ENCODE peak calls at places on chromosomes 2 and 18, in ten cellular contexts. K is Karpas-422, Q is neural progenitor cell, J is hepatocyte, A is astrocyte, H is GM23248, G is GM23338, O is mammary epithelial cell, S is IMR-90, B is PC-9. I is an unnamed sample. For H3K4me1, the result is how much of the 10 kb centered on the place peaks cover.

GRCh38 chr18:23626451-23627279 is 36.0 kb downstream of the ANKRD29 start:
- DNase-seq in Q (no peak), H (peak), J (no peak), B (no peak), S (peak), G (no peak), O (peak), K (no peak), A (peak), I (peak)

GRCh38 chr2:199581504-199581903 is 123.8 kb upstream of the SATB2 start:
- DNase-seq in H (no peak), J (no peak), S (no peak), B (no peak), Q (no peak), A (no peak), K (no peak), O (no peak), G (no peak), I (no peak)

GRCh38 chr2:236167297-236168109 is 683 bp downstream of the GBX2 start:
- DNase-seq in J (peak), B (peak), H (peak), G (peak), A (peak), S (peak), O (peak), Q (peak), K (no peak), I (peak)

GRCh38 chr2:100504542-100504941 is 34.3 kb downstream of the NMS start:
- DNase-seq in O (no peak), Q (no peak), G (no peak), S (no peak), H (no peak), A (no peak), K (no peak), B (no peak), J (no peak), I (no peak)

GRCh38 chr2:14827226-14828023 is 194.9 kb downstream of the LRATD1 start:
- DNase-seq in G (no peak), Q (no peak), S (peak), A (peak), B (no peak), H (peak), K (no peak), J (no peak), O (peak), I (no peak)

GRCh38 chr2:218516614-218517013 is 51.5 kb downstream of the USP37 start:
- DNase-seq in K (peak), Q (peak), O (no peak), S (peak), G (peak), J (no peak), H (peak), B (no peak), A (no peak), I (no peak)

GRCh38 chr18:10239138-10239537 is 215.3 kb upstream of the APCDD1 start:
- DNase-seq in G (no peak), Q (no peak), K (no peak), J (peak), O (no peak), A (no peak), H (peak), S (peak), B (no peak), I (no peak)

GRCh38 chr18:47206945-47207637 is 30.9 kb upstream of the IER3IP1 start:
- DNase-seq in A (peak), O (no peak), B (no peak), H (peak), G (peak), K (no peak), Q (peak), S (no peak), J (no peak), I (no peak)

GRCh38 chr18:58666176-58666575 is 5.1 kb upstream of the MALT1 start:
- DNase-seq in O (no peak), J (no peak), S (no peak), K (no peak), Q (no peak), B (no peak), A (peak), G (no peak), H (peak), I (peak)

GRCh38 chr2:159118115-159118858 is 149.8 kb downstream of the TANC1 start:
- DNase-seq in B (peak), O (peak), S (peak), G (peak), J (peak), H (peak), A (peak), Q (peak), K (peak), I (peak)

GRCh38 chr2:240985881-240986786 is 12.3 kb upstream of the SNED1 start:
- DNase-seq in K (no peak), G (no peak), H (no peak), B (no peak), J (no peak), Q (no peak), O (no peak), S (no peak), A (no peak), I (no peak)

GRCh38 chr18:9642799-9643445 is 28.6 kb upstream of the PPP4R1 start:
- DNase-seq in O (peak), B (peak), A (peak), S (no peak), K (peak), G (peak), Q (no peak), H (peak), J (no peak), I (no peak)

GRCh38 chr18:57854726-57855125 is 51.6 kb upstream of the ATP8B1 start:
- DNase-seq in G (no peak), K (no peak), S (peak), B (no peak), O (peak), A (peak), J (no peak), Q (no peak), H (no peak), I (no peak)

GRCh38 chr18:12336887-12337286 is 28.8 kb downstream of the TUBB6 start:
- DNase-seq in G (peak), Q (no peak), K (no peak), B (peak), O (peak), J (peak), A (peak), H (peak), S (peak), I (no peak)

GRCh38 chr2:173076557-173077345 is 1.1 kb downstream of the MAP3K20 start:
- DNase-seq in J (peak), Q (peak), A (peak), G (peak), S (peak), K (no peak), B (no peak), H (peak), O (peak), I (peak)

GRCh38 chr2:129861666-129862288 is 117.7 kb upstream of the RAB6C start:
- DNase-seq in B (no peak), S (no peak), O (no peak), J (no peak), H (no peak), G (peak), A (no peak), Q (peak), K (no peak), I (no peak)

GRCh38 chr2:177989029-177989885 is 83.3 kb downstream of the PDE11A start:
- DNase-seq in A (peak), J (no peak), S (peak), H (peak), B (no peak), Q (no peak), K (no peak), G (no peak), O (no peak), I (peak)

GRCh38 chr2:20130821-20131645 is 79.6 kb upstream of the LAPTM4A start:
- DNase-seq in H (no peak), Q (no peak), A (peak), O (no peak), B (no peak), J (no peak), K (no peak), S (no peak), G (no peak), I (no peak)

GRCh38 chr2:216389565-216389964 is 17.3 kb upstream of the MARCHF4 start:
- DNase-seq in G (no peak), Q (no peak), A (peak), H (peak), J (no peak), K (no peak), O (no peak), S (peak), B (no peak), I (no peak)

GRCh38 chr2:60555066-60555793 is 1.8 kb upstream of the BCL11A start:
- DNase-seq in G (peak), B (peak), O (peak), H (peak), A (peak), Q (peak), K (peak), S (peak), J (peak), I (peak)

GRCh38 chr2:103809946-103810345 is 1044.0 kb upstream of the POU3F3 start:
- DNase-seq in S (no peak), O (no peak), A (peak), K (no peak), B (no peak), J (no peak), H (peak), G (peak), Q (peak), I (no peak)

GRCh38 chr18:74951165-74951760 is 257.7 kb downstream of the PTGR3 start:
- DNase-seq in A (peak), K (no peak), S (peak), H (peak), G (no peak), Q (no peak), B (peak), J (peak), O (peak), I (peak)

GRCh38 chr2:10019174-10019971 is 24.0 kb upstream of the KLF11 start:
- DNase-seq in S (peak), B (no peak), H (peak), Q (no peak), K (no peak), O (peak), J (no peak), A (no peak), G (no peak), I (peak)

GRCh38 chr2:190280565-190281330 is 38.9 kb downstream of the HIBCH start:
- DNase-seq in G (no peak), K (no peak), O (no peak), B (no peak), H (peak), S (no peak), A (no peak), J (no peak), Q (no peak), I (no peak)

GRCh38 chr2:126863336-126864015 is 35.2 kb upstream of the TEX51 start:
- DNase-seq in K (peak), A (no peak), G (no peak), S (no peak), O (no peak), H (no peak), J (no peak), B (no peak), Q (no peak), I (no peak)

GRCh38 chr18:13382990-13383821 is 164.6 kb downstream of the LDLRAD4 start:
- DNase-seq in K (no peak), H (no peak), A (no peak), B (no peak), Q (no peak), G (no peak), S (no peak), J (no peak), O (no peak), I (peak)

GRCh38 chr2:162072181-162072702 is 1.8 kb downstream of the DPP4 start:
- DNase-seq in S (peak), G (no peak), J (no peak), Q (no peak), O (peak), A (peak), H (peak), K (no peak), B (no peak), I (peak)

GRCh38 chr2:198374375-198375072 is 570.1 kb downstream of the PLCL1 start:
- DNase-seq in A (peak), J (peak), S (peak), K (peak), H (peak), G (peak), Q (peak), B (peak), O (peak), I (peak)

GRCh38 chr2:112031916-112032582 is 23.0 kb upstream of the TMEM87B start:
- DNase-seq in O (peak), J (no peak), B (no peak), S (no peak), A (no peak), K (no peak), G (peak), H (peak), Q (peak), I (no peak)

GRCh38 chr2:107264184-107264583 is 378.2 kb upstream of the ST6GAL2 start:
- DNase-seq in B (no peak), A (no peak), O (no peak), J (no peak), G (no peak), K (no peak), H (no peak), S (no peak), Q (no peak), I (no peak)

GRCh38 chr2:8803658-8804379 is 33.6 kb downstream of the KIDINS220 start:
- DNase-seq in A (peak), H (peak), B (peak), G (no peak), O (peak), Q (no peak), K (peak), J (peak), S (peak), I (peak)

GRCh38 chr18:11761553-11761952 is 72.5 kb downstream of the GNAL start:
- DNase-seq in B (no peak), O (no peak), A (no peak), S (no peak), H (no peak), J (peak), Q (peak), G (peak), K (peak), I (no peak)

GRCh38 chr18:46621871-46622270 is 35.1 kb downstream of the LOXHD1 start:
- DNase-seq in K (no peak), O (no peak), S (no peak), J (no peak), H (no peak), G (no peak), Q (no peak), A (no peak), B (no peak), I (no peak)

GRCh38 chr2:29650634-29651097 is 270.7 kb downstream of the ALK start:
- DNase-seq in O (peak), B (no peak), J (peak), H (no peak), Q (no peak), G (no peak), K (no peak), A (no peak), S (no peak), I (no peak)

GRCh38 chr2:104919127-104919526 is 65.2 kb downstream of the POU3F3 start:
- DNase-seq in O (peak), J (peak), S (no peak), Q (no peak), B (no peak), K (no peak), A (no peak), G (no peak), H (peak), I (no peak)

GRCh38 chr18:22088029-22088428 is 81.4 kb upstream of the GATA6 start:
- DNase-seq in H (no peak), Q (no peak), S (no peak), G (no peak), A (no peak), B (no peak), K (no peak), J (no peak), O (no peak), I (no peak)

GRCh38 chr2:50614056-50614455 is 417.9 kb downstream of the NRXN1 start:
- DNase-seq in O (peak), J (no peak), A (peak), K (no peak), G (no peak), B (no peak), H (no peak), S (peak), Q (no peak), I (no peak)

GRCh38 chr18:30387401-30387800 is 655.1 kb downstream of the DSC3 start:
- DNase-seq in H (no peak), A (no peak), G (peak), K (no peak), S (no peak), J (no peak), Q (peak), O (peak), B (no peak), I (no peak)

GRCh38 chr2:61889212-61889956 is 928 bp upstream of the CCT4 start:
- DNase-seq in G (no peak), B (no peak), A (no peak), O (no peak), J (peak), S (no peak), K (no peak), H (no peak), Q (peak), I (no peak)

GRCh38 chr2:61882850-61883249 is 5.6 kb downstream of the CCT4 start:
- DNase-seq in K (peak), H (no peak), O (no peak), A (no peak), J (no peak), G (no peak), Q (no peak), B (no peak), S (no peak), I (no peak)

GRCh38 chr2:61887684-61888303 is 662 bp downstream of the CCT4 start:
- DNase-seq in H (peak), B (no peak), J (peak), O (peak), Q (peak), G (peak), A (peak), K (peak), S (peak), I (no peak)

GRCh38 chr2:61885896-61886603 is 2.4 kb downstream of the CCT4 start:
- DNase-seq in K (no peak), Q (no peak), S (no peak), O (no peak), H (no peak), A (no peak), J (no peak), B (no peak), G (no peak), I (no peak)
- H3K4me2 ChIP-seq in K (peak), Q (peak), S (peak), O (peak), H (peak), A (peak), J (peak), B (peak), G (peak), I (peak)

DNA sequence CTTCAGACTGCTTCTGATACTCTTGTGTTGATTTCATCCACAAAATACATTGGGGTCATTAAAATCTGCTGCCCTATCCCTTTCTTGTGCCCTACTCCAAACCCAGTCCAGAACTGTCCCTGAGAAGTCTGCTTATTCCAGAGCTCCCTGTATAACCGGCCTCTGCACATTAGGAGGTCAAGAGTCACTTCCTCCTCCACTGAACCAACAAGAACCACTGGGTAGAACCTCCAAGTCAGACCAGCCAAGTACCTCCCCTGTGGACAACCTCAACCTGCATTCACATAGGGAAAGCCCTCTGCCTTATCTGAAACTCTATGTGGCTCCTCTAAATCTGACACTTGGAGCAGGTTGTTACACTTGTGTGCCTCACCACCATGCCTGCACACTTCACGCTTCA is 22.1 kb downstream of the KDSR start:
- DNase-seq in G (no peak), O (no peak), K (no peak), Q (no peak), A (no peak), H (no peak), S (no peak), J (no peak), B (no peak), I (no peak)
- H2AFZ ChIP-seq in G (no peak), O (no peak), K (no peak), Q (no peak), A (no peak), H (no peak), S (no peak), J (no peak), B (no peak), I (no peak)

GRCh38 chr2:118443596-118443995 is 355.3 kb downstream of the INSIG2 start:
- DNase-seq in B (no peak), S (peak), J (no peak), Q (no peak), K (no peak), A (peak), H (peak), O (peak), G (no peak), I (no peak)
- H3K4me1 ChIP-seq in B (under half), S (under half), J (under half), Q (under half), K (under half), A (under half), H (under half), O (under half), G (under half), I (under half)

DNA sequence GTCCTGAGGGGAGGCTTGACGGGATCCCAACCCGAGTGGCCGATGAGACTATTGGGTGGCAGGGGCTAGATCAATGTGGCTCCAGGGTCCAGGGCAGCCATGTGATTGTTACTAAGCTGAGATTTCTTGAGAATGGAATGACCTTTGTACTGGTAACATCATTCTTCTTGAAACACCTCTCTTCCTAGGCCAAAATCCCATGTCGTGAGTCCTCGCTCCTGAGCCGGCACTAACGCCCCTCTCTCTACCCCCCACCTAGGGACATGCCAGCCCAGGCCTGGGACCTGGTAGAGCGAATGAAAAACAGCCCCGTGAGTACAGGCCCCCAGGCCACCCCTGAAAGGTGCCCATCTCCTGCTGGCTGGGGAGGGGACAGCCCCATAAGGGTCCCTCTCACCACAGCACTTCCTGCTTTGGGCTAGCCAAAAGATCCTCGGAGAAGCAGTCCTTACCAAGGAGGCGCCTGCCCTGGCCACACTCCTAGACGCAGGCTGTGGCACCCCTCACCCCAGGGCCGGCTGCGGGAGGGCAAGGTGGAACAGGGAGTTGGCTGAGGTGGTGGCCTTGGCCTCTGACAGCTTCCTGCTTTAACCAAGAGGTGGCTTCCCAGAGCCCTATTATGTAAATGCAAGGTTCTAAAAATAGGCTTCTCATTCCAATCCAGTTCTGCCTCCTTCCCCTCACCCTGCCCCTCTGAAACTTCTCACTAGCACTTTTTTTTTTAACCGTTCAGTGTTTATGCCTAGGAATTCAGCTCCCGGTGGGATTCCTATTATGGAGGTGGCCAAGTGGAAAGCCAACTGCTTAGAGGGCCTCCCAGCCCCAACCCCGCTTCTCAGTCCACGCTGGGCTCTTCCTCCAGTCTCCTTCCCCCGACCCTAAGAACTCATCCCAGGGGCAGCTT is 126.6 kb upstream of the PPP1CB start:
- DNase-seq in G (peak), Q (peak), H (peak), J (peak), A (peak), K (no peak), S (peak), B (peak), O (no peak), I (no peak)
- H3K4me2 ChIP-seq in G (peak), Q (peak), H (no peak), J (peak), A (peak), K (no peak), S (peak), B (peak), O (no peak), I (peak)

I was measured in osteoblast.